ENCODE peak calls at places on chromosomes 12 and 14, in ten cellular contexts. One of them, this sample, is unnamed.
A peak's percentile ranks its signal among the peaks of the same experiment; 100 is the strongest.

GRCh38 chr12:77685112-77685511 is 145.6 kb upstream of the NAV3 start:
- DNase-seq in NCI-H345: peak; percentile 75
- DNase-seq in GDM1: peak; percentile 4
- DNase-seq in MM.1S: peak; percentile 72
- DNase-seq in psoas muscle: peak; percentile 43
- DNase-seq in RWPE1: peak; percentile 36
- DNase-seq in Right ventricle myocardium superior: no peak
- DNase-seq in heart left ventricle: peak; percentile 33
- DNase-seq in PC-9: no peak
- DNase-seq in CD8-positive, alpha-beta memory T cell: no peak
- DNase-seq in this sample: peak; percentile 18

GRCh38 chr14:93035917-93036651 is 79.6 kb downstream of the ITPK1 start:
- DNase-seq in NCI-H345: no peak
- DNase-seq in GDM1: no peak
- DNase-seq in MM.1S: no peak
- DNase-seq in psoas muscle: no peak
- DNase-seq in RWPE1: peak; percentile 76
- DNase-seq in Right ventricle myocardium superior: no peak
- DNase-seq in heart left ventricle: no peak
- DNase-seq in PC-9: peak; percentile 78
- DNase-seq in CD8-positive, alpha-beta memory T cell: peak; percentile 61
- DNase-seq in this sample: no peak

GRCh38 chr14:101020971-101021370 is 117.4 kb upstream of the RTL1 start:
- DNase-seq in NCI-H345: no peak
- DNase-seq in GDM1: no peak
- DNase-seq in MM.1S: no peak
- DNase-seq in psoas muscle: no peak
- DNase-seq in RWPE1: no peak
- DNase-seq in Right ventricle myocardium superior: no peak
- DNase-seq in heart left ventricle: no peak
- DNase-seq in PC-9: no peak
- DNase-seq in CD8-positive, alpha-beta memory T cell: no peak
- DNase-seq in this sample: no peak

GRCh38 chr12:48080285-48080684 is 25.6 kb downstream of the SENP1 start:
- DNase-seq in NCI-H345: no peak
- DNase-seq in GDM1: no peak
- DNase-seq in MM.1S: no peak
- DNase-seq in psoas muscle: no peak
- DNase-seq in RWPE1: no peak
- DNase-seq in Right ventricle myocardium superior: no peak
- DNase-seq in heart left ventricle: no peak
- DNase-seq in PC-9: no peak
- DNase-seq in CD8-positive, alpha-beta memory T cell: no peak
- DNase-seq in this sample: no peak

GRCh38 chr14:100439781-100440180 is 116.6 kb downstream of the SLC25A47 start:
- DNase-seq in NCI-H345: no peak
- DNase-seq in GDM1: no peak
- DNase-seq in MM.1S: no peak
- DNase-seq in psoas muscle: no peak
- DNase-seq in RWPE1: peak; percentile 34
- DNase-seq in Right ventricle myocardium superior: peak; percentile 59
- DNase-seq in heart left ventricle: peak; percentile 26
- DNase-seq in PC-9: no peak
- DNase-seq in CD8-positive, alpha-beta memory T cell: no peak
- DNase-seq in this sample: no peak

GRCh38 chr14:22598896-22599244 is 770 bp downstream of the ABHD4 start:
- DNase-seq in NCI-H345: peak; percentile 35
- DNase-seq in GDM1: no peak
- DNase-seq in MM.1S: peak; percentile 57
- DNase-seq in psoas muscle: no peak
- DNase-seq in RWPE1: peak; percentile 75
- DNase-seq in Right ventricle myocardium superior: no peak
- DNase-seq in heart left ventricle: no peak
- DNase-seq in PC-9: peak; percentile 65
- DNase-seq in CD8-positive, alpha-beta memory T cell: no peak
- DNase-seq in this sample: peak; percentile 43

GRCh38 chr14:97878727-97879126 is 1081.5 kb downstream of the VRK1 start:
- DNase-seq in NCI-H345: no peak
- DNase-seq in GDM1: no peak
- DNase-seq in MM.1S: no peak
- DNase-seq in psoas muscle: no peak
- DNase-seq in RWPE1: peak; percentile 20
- DNase-seq in Right ventricle myocardium superior: no peak
- DNase-seq in heart left ventricle: peak; percentile 11
- DNase-seq in PC-9: no peak
- DNase-seq in CD8-positive, alpha-beta memory T cell: peak; percentile 45
- DNase-seq in this sample: no peak

GRCh38 chr14:80798211-80798610 is 143.3 kb downstream of the CEP128 start:
- DNase-seq in NCI-H345: no peak
- DNase-seq in GDM1: no peak
- DNase-seq in MM.1S: no peak
- DNase-seq in psoas muscle: no peak
- DNase-seq in RWPE1: no peak
- DNase-seq in Right ventricle myocardium superior: no peak
- DNase-seq in heart left ventricle: no peak
- DNase-seq in PC-9: no peak
- DNase-seq in CD8-positive, alpha-beta memory T cell: no peak
- DNase-seq in this sample: no peak

GRCh38 chr12:22641353-22642053 is 16.5 kb downstream of the ETNK1 start:
- DNase-seq in NCI-H345: no peak
- DNase-seq in GDM1: no peak
- DNase-seq in MM.1S: no peak
- DNase-seq in psoas muscle: no peak
- DNase-seq in RWPE1: no peak
- DNase-seq in Right ventricle myocardium superior: no peak
- DNase-seq in heart left ventricle: no peak
- DNase-seq in PC-9: no peak
- DNase-seq in CD8-positive, alpha-beta memory T cell: no peak
- DNase-seq in this sample: no peak

GRCh38 chr12:68633614-68634558 is 23.2 kb downstream of the RAP1B start:
- DNase-seq in NCI-H345: no peak
- DNase-seq in GDM1: no peak
- DNase-seq in MM.1S: no peak
- DNase-seq in psoas muscle: no peak
- DNase-seq in RWPE1: no peak
- DNase-seq in Right ventricle myocardium superior: no peak
- DNase-seq in heart left ventricle: no peak
- DNase-seq in PC-9: no peak
- DNase-seq in CD8-positive, alpha-beta memory T cell: no peak
- DNase-seq in this sample: no peak

GRCh38 chr14:57066887-57067513 is 201.7 kb downstream of the EXOC5 start:
- DNase-seq in NCI-H345: peak; percentile 12
- DNase-seq in GDM1: no peak
- DNase-seq in MM.1S: peak; percentile 36
- DNase-seq in psoas muscle: no peak
- DNase-seq in RWPE1: no peak
- DNase-seq in Right ventricle myocardium superior: peak; percentile 46
- DNase-seq in heart left ventricle: no peak
- DNase-seq in PC-9: no peak
- DNase-seq in CD8-positive, alpha-beta memory T cell: no peak
- DNase-seq in this sample: peak; percentile 37

GRCh38 chr12:116426391-116427136 is 132.6 kb upstream of the MAP1LC3B2 start:
- DNase-seq in NCI-H345: no peak
- DNase-seq in GDM1: no peak
- DNase-seq in MM.1S: no peak
- DNase-seq in psoas muscle: peak; percentile 74
- DNase-seq in RWPE1: peak; percentile 93
- DNase-seq in Right ventricle myocardium superior: no peak
- DNase-seq in heart left ventricle: peak; percentile 44
- DNase-seq in PC-9: peak; percentile 97
- DNase-seq in CD8-positive, alpha-beta memory T cell: no peak
- DNase-seq in this sample: no peak

GRCh38 chr12:41288188-41288811 is 100.2 kb downstream of the PDZRN4 start:
- DNase-seq in NCI-H345: peak; percentile 42
- DNase-seq in GDM1: no peak
- DNase-seq in MM.1S: no peak
- DNase-seq in psoas muscle: no peak
- DNase-seq in RWPE1: no peak
- DNase-seq in Right ventricle myocardium superior: no peak
- DNase-seq in heart left ventricle: no peak
- DNase-seq in PC-9: no peak
- DNase-seq in CD8-positive, alpha-beta memory T cell: no peak
- DNase-seq in this sample: no peak

GRCh38 chr12:121628037-121628436 is 1.7 kb downstream of the ORAI1 start:
- DNase-seq in NCI-H345: no peak
- DNase-seq in GDM1: no peak
- DNase-seq in MM.1S: no peak
- DNase-seq in psoas muscle: no peak
- DNase-seq in RWPE1: no peak
- DNase-seq in Right ventricle myocardium superior: no peak
- DNase-seq in heart left ventricle: no peak
- DNase-seq in PC-9: no peak
- DNase-seq in CD8-positive, alpha-beta memory T cell: no peak
- DNase-seq in this sample: no peak

GRCh38 chr12:108817909-108818308 is 39.5 kb downstream of the SSH1 start:
- DNase-seq in NCI-H345: no peak
- DNase-seq in GDM1: no peak
- DNase-seq in MM.1S: no peak
- DNase-seq in psoas muscle: no peak
- DNase-seq in RWPE1: no peak
- DNase-seq in Right ventricle myocardium superior: no peak
- DNase-seq in heart left ventricle: no peak
- DNase-seq in PC-9: no peak
- DNase-seq in CD8-positive, alpha-beta memory T cell: no peak
- DNase-seq in this sample: no peak

GRCh38 chr12:92650228-92650822 is 52.5 kb upstream of the PLEKHG7 start:
- DNase-seq in NCI-H345: no peak
- DNase-seq in GDM1: no peak
- DNase-seq in MM.1S: no peak
- DNase-seq in psoas muscle: no peak
- DNase-seq in RWPE1: no peak
- DNase-seq in Right ventricle myocardium superior: no peak
- DNase-seq in heart left ventricle: no peak
- DNase-seq in PC-9: no peak
- DNase-seq in CD8-positive, alpha-beta memory T cell: no peak
- DNase-seq in this sample: no peak

GRCh38 chr12:31440134-31440533 is 114.2 kb upstream of the SINHCAF start:
- DNase-seq in NCI-H345: no peak
- DNase-seq in GDM1: no peak
- DNase-seq in MM.1S: no peak
- DNase-seq in psoas muscle: no peak
- DNase-seq in RWPE1: no peak
- DNase-seq in Right ventricle myocardium superior: no peak
- DNase-seq in heart left ventricle: no peak
- DNase-seq in PC-9: no peak
- DNase-seq in CD8-positive, alpha-beta memory T cell: no peak
- DNase-seq in this sample: no peak

GRCh38 chr12:74963304-74963703 is 246.3 kb downstream of the KCNC2 start:
- DNase-seq in NCI-H345: no peak
- DNase-seq in GDM1: no peak
- DNase-seq in MM.1S: no peak
- DNase-seq in psoas muscle: no peak
- DNase-seq in RWPE1: no peak
- DNase-seq in Right ventricle myocardium superior: no peak
- DNase-seq in heart left ventricle: no peak
- DNase-seq in PC-9: no peak
- DNase-seq in CD8-positive, alpha-beta memory T cell: no peak
- DNase-seq in this sample: no peak

GRCh38 chr12:67459173-67459572 is 189.4 kb upstream of the DYRK2 start:
- DNase-seq in NCI-H345: no peak
- DNase-seq in GDM1: no peak
- DNase-seq in MM.1S: no peak
- DNase-seq in psoas muscle: peak; percentile 56
- DNase-seq in RWPE1: no peak
- DNase-seq in Right ventricle myocardium superior: no peak
- DNase-seq in heart left ventricle: no peak
- DNase-seq in PC-9: no peak
- DNase-seq in CD8-positive, alpha-beta memory T cell: no peak
- DNase-seq in this sample: no peak

GRCh38 chr14:100425454-100425814 is 102.3 kb downstream of the SLC25A47 start:
- DNase-seq in NCI-H345: no peak
- DNase-seq in GDM1: no peak
- DNase-seq in MM.1S: no peak
- DNase-seq in psoas muscle: no peak
- DNase-seq in RWPE1: no peak
- DNase-seq in Right ventricle myocardium superior: no peak
- DNase-seq in heart left ventricle: no peak
- DNase-seq in PC-9: no peak
- DNase-seq in CD8-positive, alpha-beta memory T cell: no peak
- DNase-seq in this sample: no peak

GRCh38 chr12:15278816-15279658 is 43.3 kb upstream of the PTPRO start:
- DNase-seq in NCI-H345: no peak
- DNase-seq in GDM1: no peak
- DNase-seq in MM.1S: peak; percentile 90
- DNase-seq in psoas muscle: peak; percentile 92
- DNase-seq in RWPE1: peak; percentile 72
- DNase-seq in Right ventricle myocardium superior: peak; percentile 91
- DNase-seq in heart left ventricle: peak; percentile 73
- DNase-seq in PC-9: no peak
- DNase-seq in CD8-positive, alpha-beta memory T cell: peak; percentile 43
- DNase-seq in this sample: no peak

GRCh38 chr12:52368494-52368893 is 1.2 kb upstream of the KRT85 start:
- DNase-seq in NCI-H345: no peak
- DNase-seq in GDM1: no peak
- DNase-seq in MM.1S: no peak
- DNase-seq in psoas muscle: no peak
- DNase-seq in RWPE1: no peak
- DNase-seq in Right ventricle myocardium superior: no peak
- DNase-seq in heart left ventricle: no peak
- DNase-seq in PC-9: no peak
- DNase-seq in CD8-positive, alpha-beta memory T cell: no peak
- DNase-seq in this sample: no peak

GRCh38 chr12:14057895-14058294 is 76.5 kb upstream of the GRIN2B start:
- DNase-seq in NCI-H345: no peak
- DNase-seq in GDM1: no peak
- DNase-seq in MM.1S: no peak
- DNase-seq in psoas muscle: no peak
- DNase-seq in RWPE1: no peak
- DNase-seq in Right ventricle myocardium superior: no peak
- DNase-seq in heart left ventricle: no peak
- DNase-seq in PC-9: no peak
- DNase-seq in CD8-positive, alpha-beta memory T cell: no peak
- DNase-seq in this sample: no peak

GRCh38 chr14:68771631-68772030 is 21.2 kb downstream of the ZFP36L1 start:
- DNase-seq in NCI-H345: no peak
- DNase-seq in GDM1: peak; percentile 84
- DNase-seq in MM.1S: no peak
- DNase-seq in psoas muscle: peak; percentile 62
- DNase-seq in RWPE1: no peak
- DNase-seq in Right ventricle myocardium superior: peak; percentile 68
- DNase-seq in heart left ventricle: peak; percentile 79
- DNase-seq in PC-9: no peak
- DNase-seq in CD8-positive, alpha-beta memory T cell: no peak
- DNase-seq in this sample: no peak

This sample was measured in GM10248.